ENCODE peak calls at places on chromosomes 13 and 19, in six cellular contexts. W, G, E, S, N and O are unnamed samples.

GRCh38 chr13:48214519-48215121 is 18.4 kb upstream of the ITM2B start:
- DNase-seq in W (no peak), N (no peak), S (no peak), E (no peak), G (no peak), O (no peak)

GRCh38 chr13:59281453-59281852 is 882.3 kb downstream of the DIAPH3 start:
- DNase-seq in N (no peak), S (no peak), E (no peak), W (no peak), G (no peak), O (no peak)

GRCh38 chr19:51091126-51091525 is 8.4 kb upstream of the KLK14 start:
- DNase-seq in G (no peak), W (no peak), S (no peak), E (no peak), N (no peak), O (no peak)

GRCh38 chr13:73722120-73722519 is 412.1 kb downstream of the KLF12 start:
- DNase-seq in E (no peak), W (no peak), S (peak), N (no peak), G (no peak), O (no peak)

GRCh38 chr19:1340681-1341469 is 42.8 kb upstream of the NDUFS7 start:
- DNase-seq in S (no peak), G (no peak), N (no peak), W (no peak), E (no peak), O (no peak)

GRCh38 chr19:8304841-8305621 is 3.1 kb downstream of the CD320 start:
- DNase-seq in W (peak), E (peak), G (peak), N (peak), S (no peak), O (peak)

GRCh38 chr13:110462091-110462490 is 99.4 kb downstream of the RAB20 start:
- DNase-seq in E (no peak), W (no peak), S (no peak), N (no peak), G (no peak), O (no peak)

GRCh38 chr13:108769213-108770070 is 140.0 kb downstream of the MYO16 start:
- DNase-seq in W (no peak), E (no peak), S (no peak), G (no peak), N (peak), O (no peak)

GRCh38 chr19:38977445-38978314 is 2.1 kb upstream of the FBXO17 start:
- DNase-seq in S (peak), E (no peak), W (no peak), N (no peak), G (no peak), O (no peak)

GRCh38 chr13:39767791-39768564 is 112.5 kb downstream of the COG6 start:
- DNase-seq in G (no peak), N (no peak), E (no peak), S (no peak), W (no peak), O (no peak)

GRCh38 chr13:24264976-24265375 is 44.4 kb upstream of the C1QTNF9 start:
- DNase-seq in E (no peak), G (no peak), S (no peak), W (no peak), N (no peak), O (no peak)

GRCh38 chr19:8259142-8259921 is 48.8 kb downstream of the CD320 start:
- DNase-seq in W (peak), S (no peak), E (peak), N (no peak), G (peak), O (no peak)

GRCh38 chr13:99265823-99266426 is 7.7 kb upstream of the GPR18 start:
- DNase-seq in W (no peak), G (no peak), S (peak), N (peak), E (no peak), O (no peak)

GRCh38 chr13:27476943-27477681 is 26.7 kb upstream of the MTIF3 start:
- DNase-seq in W (no peak), G (peak), N (no peak), S (peak), E (peak), O (no peak)

GRCh38 chr19:15532779-15533521 is 24.6 kb downstream of the CYP4F22 start:
- DNase-seq in S (no peak), N (no peak), E (no peak), W (no peak), G (peak), O (no peak)

GRCh38 chr19:1237754-1238372 is at the start of gene CBARP:
- DNase-seq in E (no peak), N (peak), W (no peak), S (no peak), G (no peak), O (no peak)

GRCh38 chr13:46377554-46377953 is 9.5 kb downstream of the RUBCNL start:
- DNase-seq in W (no peak), N (no peak), S (no peak), G (no peak), E (no peak), O (no peak)

GRCh38 chr19:39645800-39646411 is 9.8 kb upstream of the LGALS16 start:
- DNase-seq in G (no peak), S (peak), N (peak), W (no peak), E (no peak), O (no peak)

GRCh38 chr19:19064811-19065745 is 1.3 kb downstream of the SLC25A42 start:
- DNase-seq in W (no peak), G (peak), S (no peak), E (no peak), N (peak), O (no peak)

GRCh38 chr13:50589139-50589538 is 254.4 kb downstream of the DLEU7 start:
- DNase-seq in S (peak), W (no peak), N (no peak), G (no peak), E (no peak), O (peak)

GRCh38 chr13:50149932-50150331 is 134.7 kb downstream of the KCNRG start:
- DNase-seq in E (no peak), S (no peak), W (peak), N (peak), G (peak), O (peak)

GRCh38 chr13:30791354-30791921 is 56.1 kb downstream of the ALOX5AP start:
- DNase-seq in G (peak), S (peak), N (no peak), E (no peak), W (no peak), O (peak)

GRCh38 chr19:35519291-35519690 is 5.8 kb upstream of the DMKN start:
- DNase-seq in S (peak), W (no peak), E (no peak), G (no peak), N (no peak), O (no peak)

GRCh38 chr19:44927746-44928145 is 13.3 kb downstream of the APOC1 start:
- DNase-seq in S (peak), W (no peak), N (no peak), G (no peak), E (no peak), O (no peak)

GRCh38 chr19:9847087-9847671 is 12.1 kb downstream of the PIN1 start:
- DNase-seq in N (peak), S (peak), W (no peak), G (peak), E (no peak), O (peak)

GRCh38 chr19:34320277-34320676 is 44.7 kb upstream of the GPI start:
- DNase-seq in N (no peak), G (no peak), W (no peak), S (no peak), E (no peak), O (no peak)

GRCh38 chr19:34319230-34319585 is 45.8 kb upstream of the GPI start:
- DNase-seq in E (no peak), N (no peak), G (no peak), W (no peak), S (no peak), O (no peak)

GRCh38 chr19:34317311-34317927 is 47.6 kb upstream of the GPI start:
- DNase-seq in G (peak), W (no peak), N (peak), E (no peak), S (no peak), O (no peak)

GRCh38 chr19:34321735-34322134 is 43.3 kb upstream of the GPI start:
- DNase-seq in N (no peak), S (no peak), G (no peak), E (no peak), W (no peak), O (no peak)

DNA sequence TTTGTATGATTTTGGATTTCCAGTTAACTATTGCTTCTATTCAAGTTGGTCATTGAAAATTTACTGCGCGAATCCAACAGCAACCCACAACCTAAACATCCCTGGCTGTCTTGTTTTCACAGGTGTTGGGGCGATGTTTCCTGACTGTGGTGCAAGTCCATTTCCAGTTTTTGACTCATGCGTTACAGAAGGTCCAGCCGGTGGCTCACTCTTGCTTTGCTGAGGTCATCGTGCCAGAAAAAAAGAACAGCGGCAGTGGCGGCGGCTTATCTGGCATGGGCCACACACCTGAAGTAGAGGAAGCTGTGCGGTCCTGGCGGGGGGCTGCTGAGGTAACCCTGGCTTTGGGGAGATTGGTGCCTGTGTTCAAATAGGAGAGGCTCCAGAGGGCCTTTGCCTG is 45.2 kb upstream of the GPI start:
- DNase-seq in W (no peak), E (no peak), S (peak), G (no peak), N (peak), O (no peak)
- H3K4me3 ChIP-seq in W (no peak), E (no peak), S (no peak), G (no peak), N (no peak), O (no peak)

GRCh38 chr19:53333466-53334449 is at the start of gene ZNF845:
- DNase-seq in W (peak), S (peak), E (peak), G (peak), N (peak), O (peak)
- TF ChIP-seq POLR2A in W (peak), S (peak), E (no peak), G (peak), N (peak), O (peak)

DNA sequence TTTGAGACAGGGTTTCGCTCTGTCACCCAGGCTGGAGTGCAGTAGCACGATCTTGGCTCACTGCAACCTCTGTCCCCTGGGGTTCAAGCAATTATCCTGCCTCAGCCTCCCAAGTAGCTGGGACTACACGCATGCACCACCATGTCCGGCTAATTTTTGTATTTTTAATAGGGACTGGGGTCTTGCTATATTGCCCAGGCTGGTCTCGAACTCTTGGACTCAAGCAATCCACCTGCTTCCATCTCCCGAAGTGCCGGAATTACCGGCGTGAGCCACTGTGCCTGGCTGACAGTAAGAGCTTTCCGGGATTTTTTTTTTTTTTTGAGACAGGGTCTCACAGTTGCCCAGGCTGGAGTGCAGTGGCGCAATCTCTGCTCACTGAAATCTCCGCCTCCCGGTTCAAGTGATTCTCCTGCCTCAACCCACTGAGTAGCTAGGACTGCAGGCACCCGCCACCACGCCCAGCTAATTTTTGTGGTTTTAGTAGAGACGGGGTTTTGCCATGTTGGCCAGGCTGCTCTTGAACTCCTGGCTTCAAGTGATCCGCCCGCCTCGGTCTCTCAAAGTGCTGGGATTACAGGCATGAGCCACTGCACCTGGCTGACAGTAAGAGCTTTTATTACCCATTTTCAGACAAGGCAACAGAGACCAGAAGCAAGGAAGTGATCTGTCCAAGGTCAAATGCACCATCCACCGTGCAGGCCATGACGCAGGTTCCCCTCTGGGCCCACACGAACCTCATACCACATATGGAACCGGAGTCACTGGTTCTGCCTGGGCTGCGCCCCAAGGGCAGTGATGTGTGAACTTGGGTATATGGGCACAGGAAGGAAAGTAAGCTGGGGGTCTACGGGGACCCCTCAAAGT is 21.0 kb downstream of the RFX1 start:
- DNase-seq in G (no peak), W (no peak), S (no peak), N (no peak), E (no peak), O (no peak)
- H3K27ac ChIP-seq in G (no peak), W (no peak), S (no peak), N (no peak), E (peak), O (no peak)

GRCh38 chr19:3986260-3987041 is 1.2 kb upstream of the EEF2 start:
- DNase-seq in W (peak), S (peak), G (peak), N (peak), E (no peak), O (peak)
- H3K4me3 ChIP-seq in W (peak), S (peak), G (no peak), N (peak), E (peak), O (peak)

DNA sequence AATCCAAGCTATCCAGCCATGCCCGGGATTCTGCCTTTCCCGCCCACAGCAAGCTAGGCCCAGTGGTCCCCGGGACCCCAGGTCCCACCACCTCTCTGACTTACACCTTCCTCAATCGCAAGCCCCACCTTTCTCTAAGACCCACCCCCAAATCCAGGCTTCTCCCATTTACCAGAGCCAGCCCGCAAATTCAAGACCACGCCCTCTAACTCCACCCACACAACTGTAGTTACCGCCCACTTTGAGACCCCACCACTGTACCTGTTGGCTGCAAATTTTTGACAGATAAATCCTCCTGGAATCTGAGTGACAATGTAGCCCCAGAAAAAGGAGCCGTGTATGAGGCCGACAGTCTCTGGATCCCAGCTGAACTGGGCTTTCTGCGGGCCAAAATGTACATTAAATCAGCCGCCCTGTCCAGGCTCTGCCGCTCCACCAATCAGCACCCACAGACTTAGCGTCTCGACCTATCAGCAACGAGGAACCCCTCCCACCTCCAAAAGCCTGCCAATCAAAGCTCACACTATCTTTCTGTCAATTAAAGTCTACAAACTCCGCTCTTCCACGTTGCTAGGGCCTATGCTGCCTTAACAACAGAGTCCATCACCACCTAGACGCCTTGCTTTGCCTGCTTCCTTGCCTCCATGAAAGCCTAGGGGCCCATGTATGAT is 6.3 kb downstream of the SLC17A7 start:
- DNase-seq in S (no peak), W (no peak), N (peak), G (no peak), E (peak), O (no peak)
- TF ChIP-seq POLR2A in S (no peak), W (no peak), N (no peak), G (no peak), E (no peak), O (no peak)